ENCODE peak calls at places on chromosomes 5 and 9, in ten cellular contexts. I is AG04450, Y is tibial artery, M is fibroblast of lung, O is hepatocyte, E is neural progenitor cell, H is cardiac muscle cell, C is dorsolateral prefrontal cortex, B is esophagus squamous epithelium, K is ascending aorta. Z is an unnamed sample.

GRCh38 chr9:35651964-35652828 is 1.5 kb upstream of the SIT1 start:
- DNase-seq in M (peak), Y (no peak), C (no peak), I (no peak), E (no peak), O (peak), H (no peak), B (no peak), K (peak), Z (no peak)

GRCh38 chr5:163893301-163893700 is 387.9 kb downstream of the MAT2B start:
- DNase-seq in O (no peak), C (no peak), H (no peak), K (no peak), E (no peak), I (no peak), B (no peak), Y (no peak), M (peak), Z (no peak)

GRCh38 chr9:126456802-126457547 is 130.3 kb downstream of the MVB12B start:
- DNase-seq in H (no peak), Y (no peak), B (no peak), I (no peak), O (no peak), K (no peak), M (no peak), C (no peak), E (no peak), Z (no peak)

GRCh38 chr5:57566914-57567313 is 84.3 kb upstream of the ACTBL2 start:
- DNase-seq in B (no peak), E (no peak), K (no peak), C (no peak), O (peak), Y (no peak), I (peak), H (no peak), M (peak), Z (no peak)

GRCh38 chr9:28135571-28135970 is 562.3 kb upstream of the C9orf72 start:
- DNase-seq in E (no peak), I (no peak), Y (no peak), C (no peak), M (no peak), H (no peak), O (no peak), B (no peak), K (no peak), Z (no peak)

GRCh38 chr9:27491164-27491563 is 32.9 kb upstream of the IFNK start:
- DNase-seq in O (no peak), K (no peak), E (no peak), B (no peak), I (no peak), C (no peak), H (no peak), M (peak), Y (no peak), Z (peak)

GRCh38 chr5:16889972-16890519 is 46.0 kb downstream of the MYO10 start:
- DNase-seq in C (no peak), H (no peak), M (peak), Y (no peak), E (no peak), O (no peak), I (peak), B (no peak), K (no peak), Z (no peak)

GRCh38 chr5:172641359-172642045 is 439 bp downstream of the NEURL1B start:
- DNase-seq in B (no peak), M (no peak), E (peak), K (no peak), H (peak), O (no peak), Y (no peak), I (no peak), C (no peak), Z (no peak)

GRCh38 chr5:19616821-19617220 is 371.2 kb downstream of the CDH18 start:
- DNase-seq in H (no peak), C (no peak), I (no peak), K (no peak), E (no peak), M (no peak), Y (no peak), B (no peak), O (no peak), Z (no peak)

GRCh38 chr9:116032683-116033440 is 120.7 kb upstream of the PAPPA start:
- DNase-seq in E (no peak), B (no peak), K (no peak), O (no peak), C (no peak), I (no peak), Y (no peak), H (no peak), M (no peak), Z (no peak)

GRCh38 chr9:92947268-92948031 is at the start of gene FGD3:
- DNase-seq in H (peak), M (no peak), I (no peak), B (no peak), Y (no peak), O (peak), C (no peak), K (peak), E (peak), Z (no peak)

GRCh38 chr9:98323831-98324135 is 68.3 kb upstream of the TBC1D2 start:
- DNase-seq in M (no peak), Y (no peak), H (no peak), O (no peak), K (no peak), E (no peak), C (no peak), B (no peak), I (no peak), Z (no peak)

GRCh38 chr5:62314431-62314830 is 8.4 kb downstream of the KIF2A start:
- DNase-seq in M (no peak), I (no peak), Y (no peak), O (no peak), E (no peak), K (no peak), B (no peak), C (no peak), H (no peak), Z (no peak)

GRCh38 chr5:148372331-148372730 is 11.4 kb upstream of the FBXO38 start:
- DNase-seq in M (peak), H (no peak), E (no peak), I (no peak), C (no peak), K (no peak), B (no peak), Y (no peak), O (no peak), Z (no peak)

GRCh38 chr9:107337676-107338590 is 54.9 kb downstream of the RAD23B start:
- DNase-seq in I (no peak), M (peak), Y (no peak), E (no peak), H (no peak), K (no peak), C (peak), B (no peak), O (no peak), Z (no peak)

GRCh38 chr9:98101868-98102273 is 17.2 kb downstream of the TRIM14 start:
- DNase-seq in C (no peak), H (no peak), O (no peak), I (no peak), B (peak), E (peak), M (no peak), K (no peak), Y (no peak), Z (no peak)

GRCh38 chr9:928363-929042 is 48.0 kb upstream of the DMRT3 start:
- DNase-seq in Y (no peak), C (no peak), K (no peak), B (no peak), H (peak), I (no peak), O (peak), E (peak), M (no peak), Z (no peak)

GRCh38 chr5:14421851-14422250 is 159.7 kb upstream of the OTULINL start:
- DNase-seq in H (no peak), O (no peak), C (no peak), K (no peak), B (no peak), E (no peak), I (no peak), M (no peak), Y (no peak), Z (no peak)

GRCh38 chr5:14417232-14417730 is 164.3 kb upstream of the OTULINL start:
- DNase-seq in B (no peak), M (peak), Y (no peak), K (no peak), I (no peak), H (peak), E (no peak), O (no peak), C (no peak), Z (no peak)

GRCh38 chr5:14417792-14418765 is 163.5 kb upstream of the OTULINL start:
- DNase-seq in Y (no peak), O (no peak), E (no peak), H (no peak), C (no peak), K (no peak), B (no peak), M (peak), I (no peak), Z (no peak)

GRCh38 chr5:14420136-14420808 is 161.3 kb upstream of the OTULINL start:
- DNase-seq in B (no peak), Y (no peak), E (no peak), O (no peak), C (no peak), H (no peak), I (no peak), K (no peak), M (no peak), Z (no peak)

GRCh38 chr5:14419686-14420085 is 161.9 kb upstream of the OTULINL start:
- DNase-seq in Y (no peak), E (no peak), B (no peak), C (no peak), O (no peak), I (no peak), K (no peak), H (no peak), M (no peak), Z (no peak)
- TF ChIP-seq CTCF in Y (no peak), E (no peak), B (no peak), C (no peak), O (no peak), I (no peak), K (no peak), H (no peak), M (no peak), Z (no peak)

DNA sequence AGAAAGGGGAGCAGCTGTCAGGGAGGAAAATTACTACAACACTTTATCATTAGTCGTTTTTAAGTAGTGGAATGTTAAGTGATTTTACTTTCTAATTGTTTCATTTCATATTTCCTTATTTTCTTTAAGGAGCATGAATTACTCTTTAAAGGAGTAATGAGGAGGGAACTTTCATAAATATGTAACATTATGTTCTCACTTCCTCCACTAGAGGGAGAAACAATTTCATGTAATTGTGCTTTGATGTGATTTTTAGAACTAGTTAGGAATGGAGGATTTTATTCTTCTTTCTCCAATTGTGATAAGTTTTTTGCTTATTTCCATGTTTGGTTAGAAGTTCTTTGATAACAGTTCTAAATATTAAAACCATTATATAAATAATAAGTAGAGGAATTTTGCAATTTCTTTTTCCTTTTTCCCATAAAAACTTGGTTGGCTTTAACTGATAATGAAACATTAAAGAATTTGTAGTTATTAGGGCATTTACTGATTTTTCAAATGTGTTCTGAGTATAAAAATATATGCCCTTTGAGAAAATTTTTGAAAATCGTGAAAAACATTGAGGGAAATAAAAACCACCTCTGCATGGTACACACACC is 25.6 kb downstream of the CEP78 start:
- DNase-seq in K (no peak), E (no peak), C (no peak), B (no peak), Y (no peak), M (peak), I (peak), H (peak), O (peak), Z (no peak)
- TF ChIP-seq CTCF in K (peak), E (peak), C (peak), B (peak), Y (peak), M (no peak), I (peak), H (peak), O (peak), Z (peak)

GRCh38 chr5:136374003-136374402 is 8.7 kb upstream of the TRPC7 start:
- DNase-seq in B (no peak), E (peak), O (peak), C (no peak), I (no peak), Y (no peak), H (peak), M (no peak), K (no peak), Z (no peak)
- TF ChIP-seq CTCF in B (peak), E (peak), O (peak), C (peak), I (peak), Y (no peak), H (peak), M (no peak), K (no peak), Z (no peak)

GRCh38 chr5:45799388-45799787 is 103.2 kb upstream of the HCN1 start:
- DNase-seq in K (no peak), H (no peak), M (no peak), Y (no peak), E (no peak), O (no peak), I (no peak), B (no peak), C (no peak), Z (no peak)

GRCh38 chr5:45793638-45794532 is 97.7 kb upstream of the HCN1 start:
- DNase-seq in O (no peak), C (no peak), H (no peak), M (no peak), E (no peak), B (no peak), I (no peak), K (no peak), Y (no peak), Z (no peak)

GRCh38 chr5:45795458-45795857 is 99.3 kb upstream of the HCN1 start:
- DNase-seq in K (no peak), I (no peak), H (no peak), C (no peak), E (no peak), M (no peak), B (no peak), O (no peak), Y (no peak), Z (no peak)

GRCh38 chr5:45800331-45800730 is 104.2 kb upstream of the HCN1 start:
- DNase-seq in E (no peak), K (no peak), I (no peak), C (no peak), H (no peak), O (no peak), B (no peak), Y (no peak), M (no peak), Z (no peak)

DNA sequence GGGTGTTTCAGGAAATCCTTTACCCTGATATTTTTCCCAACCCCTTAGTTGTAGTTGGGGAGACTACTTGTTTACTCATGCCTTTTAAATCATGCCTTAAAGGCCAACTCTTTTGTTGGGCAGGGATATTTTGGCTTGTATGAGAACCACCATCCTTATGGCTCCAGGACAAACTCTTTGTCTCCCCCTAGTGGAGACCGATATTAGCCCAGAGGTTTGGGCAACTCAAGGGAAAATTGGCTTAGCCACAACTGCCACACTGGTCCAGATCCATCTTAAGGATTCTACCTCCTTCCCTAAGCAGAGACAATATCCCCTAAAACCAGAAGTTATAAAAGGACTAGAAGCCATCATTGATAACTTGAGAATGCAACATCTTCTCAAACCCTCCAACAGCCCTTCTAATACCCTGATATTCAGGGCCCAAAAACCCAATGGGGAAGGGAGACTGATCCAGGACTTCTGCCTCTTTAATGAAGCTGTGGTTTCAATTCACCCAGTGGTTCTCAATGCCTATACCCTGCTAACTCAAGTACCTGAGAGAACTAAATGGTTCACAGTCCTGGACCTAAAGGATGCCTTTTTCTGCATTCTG is 100.9 kb upstream of the HCN1 start:
- DNase-seq in I (no peak), C (no peak), Y (no peak), O (no peak), B (no peak), K (no peak), M (no peak), H (peak), E (peak), Z (no peak)
- TF ChIP-seq CTCF in I (peak), C (no peak), Y (no peak), O (no peak), B (peak), K (no peak), M (no peak), H (no peak), E (peak), Z (peak)

GRCh38 chr5:168295574-168296201 is 4.2 kb downstream of the WWC1 start:
- DNase-seq in I (peak), O (peak), K (no peak), C (no peak), E (peak), Y (no peak), H (peak), B (no peak), M (peak), Z (no peak)
- TF ChIP-seq CTCF in I (peak), O (peak), K (no peak), C (no peak), E (peak), Y (no peak), H (peak), B (peak), M (peak), Z (no peak)

GRCh38 chr5:33936381-33937016 is at the start of gene RXFP3:
- DNase-seq in C (no peak), H (peak), E (no peak), I (no peak), O (peak), Y (no peak), M (peak), K (no peak), B (no peak), Z (no peak)

GRCh38 chr5:33937017-33937699 is 972 bp downstream of the RXFP3 start:
- DNase-seq in E (no peak), M (peak), C (no peak), K (no peak), Y (no peak), B (no peak), I (no peak), O (no peak), H (no peak), Z (no peak)

GRCh38 chr5:33933723-33934544 is 2.3 kb upstream of the RXFP3 start:
- DNase-seq in K (no peak), H (no peak), B (no peak), M (peak), O (no peak), C (no peak), I (no peak), E (no peak), Y (no peak), Z (no peak)

GRCh38 chr5:33937700-33938506 is 1.7 kb downstream of the RXFP3 start:
- DNase-seq in H (no peak), I (no peak), K (no peak), E (no peak), M (no peak), C (no peak), O (no peak), Y (no peak), B (no peak), Z (no peak)

DNA sequence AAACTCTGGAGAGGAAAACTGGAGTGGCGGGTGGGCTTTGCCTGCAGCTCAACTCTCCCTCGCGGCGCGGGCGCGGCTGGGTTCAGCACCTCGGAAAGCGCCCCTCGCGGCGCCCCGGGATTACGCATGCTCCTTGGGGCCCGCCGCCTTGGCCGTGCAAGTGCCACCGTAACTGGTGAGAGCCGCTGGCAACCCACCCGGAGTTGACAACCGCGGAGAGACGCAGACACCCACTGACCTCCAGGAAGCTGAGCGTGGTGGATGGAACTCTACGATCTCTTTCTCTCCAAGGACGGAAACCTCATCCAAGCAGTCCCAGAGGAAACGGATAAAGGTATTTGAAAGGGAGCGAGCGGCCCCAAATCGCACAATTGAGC is 194 bp upstream of the RXFP3 start:
- DNase-seq in K (peak), O (peak), I (peak), M (peak), H (peak), C (no peak), E (peak), Y (peak), B (no peak), Z (no peak)
- TF ChIP-seq CTCF in K (no peak), O (no peak), I (no peak), M (no peak), H (peak), C (peak), E (peak), Y (peak), B (peak), Z (no peak)

GRCh38 chr5:112707187-112708179 is 30.2 kb upstream of the APC start:
- DNase-seq in H (peak), Y (peak), E (peak), I (peak), O (peak), M (peak), C (peak), B (peak), K (peak), Z (peak)
- TF ChIP-seq CTCF in H (no peak), Y (no peak), E (peak), I (no peak), O (no peak), M (no peak), C (peak), B (peak), K (no peak), Z (no peak)